ENCODE peak calls at places on chromosomes 3 and 15, in five cellular contexts. D is IMR-90, H is uterus, A is AG04450, N is A673. W is an unnamed sample.

GRCh38 chr15:88623061-88623460 is 1.9 kb downstream of the AEN start:
- DNase-seq in D (peak), H (no peak), A (peak), N (no peak), W (peak)

GRCh38 chr3:121482651-121483050 is 63.1 kb downstream of the POLQ start:
- DNase-seq in D (peak), H (no peak), A (peak), N (peak), W (peak)

GRCh38 chr15:100671858-100672543 is 69.6 kb downstream of the ASB7 start:
- DNase-seq in D (peak), H (peak), A (no peak), N (peak), W (peak)

GRCh38 chr3:174051191-174051590 is 653.6 kb downstream of the NLGN1 start:
- DNase-seq in D (no peak), H (no peak), A (no peak), N (no peak), W (no peak)

GRCh38 chr15:89119489-89120478 is 31.5 kb downstream of the ABHD2 start:
- DNase-seq in D (peak), H (no peak), A (no peak), N (no peak), W (peak)

GRCh38 chr3:135766113-135766512 is 199.4 kb upstream of the PPP2R3A start:
- DNase-seq in D (no peak), H (no peak), A (no peak), N (no peak), W (no peak)

GRCh38 chr15:25673351-25673750 is 189.8 kb downstream of the ATP10A start:
- DNase-seq in D (no peak), H (no peak), A (no peak), N (no peak), W (no peak)

GRCh38 chr3:177904661-177905060 is 631.6 kb upstream of the KCNMB2 start:
- DNase-seq in D (peak), H (no peak), A (no peak), N (no peak), W (no peak)

GRCh38 chr15:101207867-101208288 is 44.0 kb downstream of the CHSY1 start:
- DNase-seq in D (peak), H (no peak), A (no peak), N (no peak), W (no peak)

GRCh38 chr15:63979227-63979793 is 67.0 kb downstream of the DAPK2 start:
- DNase-seq in D (no peak), H (no peak), A (no peak), N (no peak), W (no peak)

GRCh38 chr15:92018535-92019239 is 165.2 kb downstream of the SLCO3A1 start:
- DNase-seq in D (no peak), H (no peak), A (no peak), N (no peak), W (no peak)

GRCh38 chr15:32855942-32856341 is 138.1 kb downstream of the GREM1 start:
- DNase-seq in D (peak), H (no peak), A (peak), N (peak), W (peak)
- H3K4me3 ChIP-seq in D (no peak), H (no peak), A (no peak), N (no peak), W (no peak)

GRCh38 chr3:149339931-149340309 is 6.5 kb upstream of the TM4SF18 start:
- DNase-seq in D (peak), H (peak), A (peak), N (peak), W (peak)
- H3K4me3 ChIP-seq in D (no peak), H (no peak), A (no peak), N (no peak), W (no peak)

GRCh38 chr15:73750951-73751350 is 2.2 kb downstream of the INSYN1 start:
- DNase-seq in D (no peak), H (no peak), A (no peak), N (no peak), W (no peak)
- H3K4me3 ChIP-seq in D (no peak), H (no peak), A (no peak), N (no peak), W (no peak)

GRCh38 chr15:75982468-75982867 is 29.8 kb downstream of the NRG4 start:
- DNase-seq in D (no peak), H (no peak), A (no peak), N (no peak), W (no peak)
- H3K4me3 ChIP-seq in D (no peak), H (no peak), A (no peak), N (no peak), W (no peak)

DNA sequence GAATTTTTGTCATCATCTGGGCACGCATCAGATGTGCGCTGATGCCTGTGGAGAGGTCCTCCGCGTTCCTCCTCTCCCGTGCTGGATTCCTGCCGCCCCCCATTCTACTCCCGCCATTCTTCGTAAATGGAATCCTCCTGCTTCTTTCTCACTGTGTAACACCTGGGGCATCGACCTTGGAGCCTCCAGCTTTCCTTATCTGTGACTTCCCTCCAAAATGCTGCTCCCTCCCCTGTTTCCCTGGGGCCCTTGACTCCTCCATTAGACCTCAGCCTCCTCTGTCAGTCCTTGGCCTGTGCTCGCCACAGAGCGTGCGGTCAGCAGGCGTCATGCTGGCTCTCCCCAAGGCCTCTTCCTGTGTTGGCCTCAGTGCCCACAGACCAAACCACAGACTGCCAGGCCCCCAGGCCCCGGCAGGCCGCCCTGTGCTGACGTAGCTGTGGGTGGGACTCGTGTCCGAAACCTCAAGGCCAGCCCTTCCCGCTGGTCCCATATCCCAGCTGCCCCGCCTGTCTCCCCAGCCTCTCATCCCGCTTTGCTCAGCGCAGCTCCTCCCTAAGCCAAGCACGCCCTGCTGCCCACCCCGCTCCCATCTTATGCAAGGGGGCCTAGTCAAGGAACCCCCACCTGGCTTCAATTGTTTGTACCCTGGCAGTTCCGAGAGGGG is 17.7 kb downstream of the TNFAIP8L3 start:
- DNase-seq in D (no peak), H (peak), A (no peak), N (no peak), W (no peak)
- H3K4me3 ChIP-seq in D (no peak), H (peak), A (peak), N (no peak), W (no peak)

DNA sequence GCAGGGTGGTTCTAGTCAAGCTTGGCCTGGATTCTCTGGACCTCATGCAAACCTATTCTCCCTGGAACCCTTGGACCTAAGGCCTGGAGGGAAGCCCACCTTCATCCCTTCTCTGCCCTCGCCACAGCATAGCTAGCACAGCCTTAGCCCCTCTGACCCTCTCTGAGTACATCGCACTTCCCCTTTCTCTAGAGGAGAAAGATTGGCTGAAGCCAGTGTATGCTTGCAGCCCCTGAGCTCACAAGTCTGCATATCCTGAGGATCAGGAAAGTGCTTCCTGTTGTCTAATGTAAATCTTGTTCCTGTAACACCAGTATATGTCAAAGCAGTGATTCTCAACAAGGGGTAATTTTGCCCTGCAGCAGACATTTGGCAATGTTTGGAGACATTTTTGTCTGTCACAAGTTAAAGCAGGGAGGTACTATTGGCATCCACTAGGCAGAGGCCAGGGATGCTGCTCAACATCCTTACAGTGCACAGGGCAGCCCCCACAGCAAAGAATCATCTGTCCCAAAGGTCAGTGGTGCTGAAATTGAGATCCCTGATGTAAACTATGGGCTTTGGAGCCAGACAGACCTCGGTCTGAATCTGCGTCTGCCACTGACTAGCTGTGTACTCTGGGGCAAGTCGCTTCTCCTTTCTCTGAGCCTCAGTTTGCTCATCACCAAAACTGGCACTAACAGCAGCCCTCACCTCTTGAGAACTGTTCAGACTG is 2.2 kb upstream of the PRKCD start:
- DNase-seq in D (no peak), H (no peak), A (no peak), N (no peak), W (no peak)
- H3K4me3 ChIP-seq in D (no peak), H (no peak), A (no peak), N (no peak), W (no peak)

GRCh38 chr15:31360843-31361763 is 34.5 kb downstream of the KLF13 start:
- DNase-seq in D (no peak), H (no peak), A (no peak), N (no peak), W (no peak)
- H3K4me3 ChIP-seq in D (no peak), H (no peak), A (no peak), N (no peak), W (no peak)

GRCh38 chr3:36991147-36991546 is 1.8 kb downstream of the EPM2AIP1 start:
- DNase-seq in D (no peak), H (no peak), A (no peak), N (no peak), W (no peak)

GRCh38 chr3:36989568-36989967 is 3.4 kb downstream of the EPM2AIP1 start:
- DNase-seq in D (no peak), H (no peak), A (no peak), N (no peak), W (no peak)

GRCh38 chr3:36988336-36988735 is 4.6 kb downstream of the EPM2AIP1 start:
- DNase-seq in D (no peak), H (no peak), A (no peak), N (peak), W (peak)

GRCh38 chr3:36991923-36992805 is 767 bp downstream of the EPM2AIP1 start:
- DNase-seq in D (peak), H (peak), A (peak), N (no peak), W (no peak)

DNA sequence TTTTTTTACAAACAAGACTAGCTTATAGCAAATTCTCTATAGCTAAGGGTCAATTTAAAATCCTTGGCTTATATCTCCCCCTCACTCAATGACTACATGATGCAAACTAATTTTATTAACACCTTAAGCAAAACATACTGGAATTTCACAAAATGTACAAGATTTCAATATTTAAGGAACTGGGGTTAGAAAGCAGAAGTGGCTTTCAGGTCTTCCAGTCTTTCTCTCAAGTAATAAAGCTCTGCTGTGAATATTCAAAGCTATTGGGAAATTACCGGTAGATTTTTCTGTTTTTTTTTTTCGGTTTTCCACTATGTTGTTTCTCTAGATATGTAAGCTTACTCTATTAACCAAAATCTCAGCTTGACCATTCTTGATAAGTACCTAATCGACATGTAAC is 3.9 kb downstream of the EPM2AIP1 start:
- DNase-seq in D (no peak), H (no peak), A (no peak), N (no peak), W (no peak)
- H3K4me3 ChIP-seq in D (no peak), H (no peak), A (no peak), N (peak), W (no peak)

GRCh38 chr3:36900474-36901443 is 44.1 kb downstream of the TRANK1 start:
- DNase-seq in D (no peak), H (no peak), A (no peak), N (no peak), W (no peak)
- H3K4me3 ChIP-seq in D (no peak), H (no peak), A (no peak), N (no peak), W (no peak)

DNA sequence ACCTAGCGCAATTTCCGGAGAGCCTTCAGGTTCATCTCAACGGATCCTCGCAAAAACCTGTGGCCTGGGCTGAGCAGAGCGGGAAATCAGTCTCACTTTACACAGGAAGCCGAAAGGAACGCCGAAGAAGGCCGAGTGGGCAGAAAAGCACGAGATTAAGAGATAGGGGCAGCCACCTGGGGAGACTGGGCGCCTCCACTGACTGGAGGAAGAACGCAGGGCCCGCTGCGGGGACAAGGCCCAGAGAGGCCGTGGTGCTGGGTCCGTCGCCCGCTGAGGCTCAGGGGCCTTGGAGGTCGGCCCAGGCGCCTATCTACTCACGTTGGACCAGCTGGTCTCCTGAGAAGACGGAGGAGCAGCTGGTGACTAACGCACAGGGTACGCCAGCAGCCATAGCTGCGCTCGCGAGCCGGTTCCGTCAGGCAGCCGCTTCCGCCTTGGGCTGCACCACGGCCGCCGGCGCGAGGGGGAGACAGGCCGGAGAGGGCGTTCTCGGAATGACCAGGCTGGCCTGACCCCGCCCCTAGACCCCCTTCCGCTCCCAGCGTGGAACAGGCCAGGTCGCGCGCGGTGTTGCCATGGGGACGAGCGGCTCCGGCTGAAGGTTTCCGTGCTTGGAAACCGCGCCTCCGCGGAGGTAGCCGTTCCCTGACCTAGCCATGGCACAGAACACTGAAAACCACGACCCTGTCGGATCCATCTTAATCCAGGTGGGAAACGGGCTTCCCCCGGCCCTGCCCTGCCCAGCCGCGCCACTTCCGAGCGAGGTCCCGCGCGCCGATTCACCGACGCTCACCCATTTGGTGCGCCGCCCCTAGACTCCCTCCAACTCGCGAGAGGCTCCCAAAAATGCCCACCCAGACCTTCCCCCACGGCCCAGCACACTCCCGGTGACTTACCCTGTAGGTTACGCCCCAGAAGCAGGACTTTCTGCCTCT is at the start of the genes AAGAB and IQCH:
- DNase-seq in D (peak), H (peak), A (peak), N (peak), W (peak)
- H3K4me3 ChIP-seq in D (peak), H (peak), A (peak), N (peak), W (peak)